ENCODE peak calls at places on chromosomes 2 and 18, in ten cellular contexts. B, J, A, O, K, N, V, H, P and I are unnamed samples.
A peak's percentile ranks its signal among the peaks of the same experiment; 100 is the strongest.

GRCh38 chr2:171531836-171532450 is 9.7 kb downstream of the CYBRD1 start:
- DNase-seq in B (no peak), J (no peak), A (peak; percentile 34), O (no peak), K (no peak), N (no peak), V (no peak), H (no peak), P (no peak), I (no peak)

GRCh38 chr18:35324926-35325655 is 19.1 kb downstream of the ZNF24 start:
- DNase-seq in B (peak; percentile 44), J (no peak), A (no peak), O (no peak), K (no peak), N (no peak), V (no peak), H (no peak), P (no peak), I (no peak)

GRCh38 chr2:207683879-207684627 is 27.4 kb upstream of the CCNYL1 start:
- DNase-seq in B (no peak), J (no peak), A (peak; percentile 73), O (no peak), K (no peak), N (peak; percentile 36), V (no peak), H (no peak), P (no peak), I (no peak)

GRCh38 chr2:223306371-223306770 is 254.4 kb downstream of the KCNE4 start:
- DNase-seq in B (peak; percentile 41), J (peak; percentile 42), A (peak; percentile 41), O (no peak), K (no peak), N (no peak), V (no peak), H (peak; percentile 74), P (peak; percentile 1), I (no peak)

GRCh38 chr2:120736955-120737801 is 1.5 kb downstream of the GLI2 start:
- DNase-seq in B (peak; percentile 94), J (peak; percentile 71), A (peak; percentile 89), O (peak; percentile 73), K (no peak), N (peak; percentile 52), V (peak; percentile 61), H (peak; percentile 93), P (peak; percentile 81), I (no peak)

GRCh38 chr18:53152478-53152877 is 812.5 kb downstream of the DCC start:
- DNase-seq in B (peak; percentile 67), J (peak; percentile 24), A (no peak), O (no peak), K (no peak), N (no peak), V (no peak), H (no peak), P (no peak), I (no peak)

GRCh38 chr2:195674491-195675226 is 17.6 kb downstream of the SLC39A10 start:
- DNase-seq in B (no peak), J (no peak), A (peak; percentile 37), O (no peak), K (no peak), N (no peak), V (no peak), H (no peak), P (peak; percentile 44), I (no peak)

GRCh38 chr18:12645751-12646203 is 12.1 kb downstream of the SPIRE1 start:
- DNase-seq in B (no peak), J (peak; percentile 26), A (no peak), O (no peak), K (no peak), N (no peak), V (peak; percentile 69), H (no peak), P (no peak), I (no peak)

GRCh38 chr2:237201461-237202287 is 116.0 kb downstream of the COPS8 start:
- DNase-seq in B (no peak), J (no peak), A (peak; percentile 99), O (peak; percentile 72), K (no peak), N (peak; percentile 32), V (peak; percentile 75), H (no peak), P (no peak), I (peak; percentile 59)

GRCh38 chr2:30927561-30928075 is 120.4 kb upstream of the CAPN13 start:
- DNase-seq in B (no peak), J (peak; percentile 31), A (no peak), O (no peak), K (no peak), N (no peak), V (no peak), H (no peak), P (no peak), I (no peak)

GRCh38 chr2:178912416-178913056 is 105.3 kb upstream of the TTN start:
- DNase-seq in B (no peak), J (no peak), A (no peak), O (no peak), K (no peak), N (no peak), V (no peak), H (no peak), P (no peak), I (no peak)

GRCh38 chr2:177711472-177712276 is 319.1 kb downstream of the AGPS start:
- DNase-seq in B (no peak), J (no peak), A (no peak), O (no peak), K (no peak), N (no peak), V (no peak), H (no peak), P (no peak), I (no peak)

GRCh38 chr2:17539596-17539992 is 902 bp upstream of the VSNL1 start:
- DNase-seq in B (peak; percentile 50), J (peak; percentile 19), A (peak; percentile 58), O (no peak), K (no peak), N (peak; percentile 79), V (peak; percentile 52), H (peak; percentile 76), P (no peak), I (peak; percentile 70)
- H3K4me3 ChIP-seq in B (peak overlapping the region; percentile 77), J (peak overlapping the region; percentile 75), A (peak overlapping the region; percentile 63), O (peak overlapping the region; percentile 49), K (no peak overlapping the region), N (peak overlapping the region; percentile 49), V (peak overlapping the region; percentile 62), H (peak overlapping the region; percentile 64), P (peak overlapping the region; percentile 65), I (no peak overlapping the region)

GRCh38 chr2:72612614-72613160 is 213.1 kb downstream of the EXOC6B start:
- DNase-seq in B (no peak), J (no peak), A (no peak), O (no peak), K (no peak), N (no peak), V (no peak), H (no peak), P (no peak), I (no peak)
- H3K4me3 ChIP-seq in B (no peak overlapping the region), J (no peak overlapping the region), A (no peak overlapping the region), O (no peak overlapping the region), K (no peak overlapping the region), N (no peak overlapping the region), V (no peak overlapping the region), H (no peak overlapping the region), P (no peak overlapping the region), I (no peak overlapping the region)

GRCh38 chr2:71934320-71934593 is 213.4 kb downstream of the CYP26B1 start:
- DNase-seq in B (no peak), J (peak; percentile 3), A (no peak), O (no peak), K (no peak), N (no peak), V (no peak), H (no peak), P (no peak), I (no peak)
- H3K4me3 ChIP-seq in B (no peak overlapping the region), J (no peak overlapping the region), A (no peak overlapping the region), O (no peak overlapping the region), K (no peak overlapping the region), N (no peak overlapping the region), V (no peak overlapping the region), H (no peak overlapping the region), P (no peak overlapping the region), I (no peak overlapping the region)

DNA sequence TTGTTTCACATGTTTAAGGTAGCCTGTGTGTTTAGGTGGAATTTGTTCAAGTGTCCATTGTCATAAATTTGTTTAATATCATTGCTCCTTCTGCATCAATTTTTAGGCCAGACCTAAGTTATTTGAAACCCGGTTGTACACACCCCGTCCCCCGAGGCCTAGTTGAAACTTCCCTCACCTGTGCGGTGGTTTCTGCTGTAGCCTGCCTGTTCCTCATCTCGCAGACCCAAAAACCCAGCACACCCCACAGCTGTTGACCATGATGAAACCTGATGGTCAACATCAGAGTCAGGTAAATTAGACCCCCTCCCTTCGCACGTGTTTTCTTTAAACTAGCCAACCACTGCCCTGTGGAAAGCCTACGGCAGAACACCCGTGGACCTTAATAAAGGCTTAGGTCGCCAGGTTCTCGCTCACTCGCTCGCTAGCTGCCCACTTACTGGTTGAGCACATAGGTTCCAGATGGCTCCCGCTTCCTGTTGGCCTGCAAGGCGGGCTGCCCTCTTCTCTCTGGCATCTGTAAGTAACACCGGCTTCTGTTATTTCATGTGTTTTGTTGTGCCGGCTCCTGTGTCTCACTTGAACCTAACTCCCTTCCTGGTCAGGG is 64.4 kb downstream of the EML6 start:
- DNase-seq in B (no peak), J (no peak), A (no peak), O (no peak), K (no peak), N (no peak), V (no peak), H (no peak), P (no peak), I (no peak)
- H3K4me3 ChIP-seq in B (no peak overlapping the region), J (no peak overlapping the region), A (no peak overlapping the region), O (no peak overlapping the region), K (no peak overlapping the region), N (no peak overlapping the region), V (no peak overlapping the region), H (no peak overlapping the region), P (no peak overlapping the region), I (no peak overlapping the region)